ENCODE peak calls at places on chromosome 19, in eight cellular contexts. A is psoas muscle, K is ovary, G is heart left ventricle, I is lung, Z is tibial artery, R is stomach, E is Peyer's patch. C is an unnamed sample.

GRCh38 chr19:16025108-16026101 is 50.9 kb upstream of the TPM4 start:
- DNase-seq in G (no peak), E (peak; percentile 70), A (no peak), K (no peak), R (peak; percentile 54), I (no peak), Z (no peak), C (no peak)

GRCh38 chr19:14102102-14102696 is 11.6 kb upstream of the SAMD1 start:
- DNase-seq in G (no peak), Z (no peak), I (no peak), K (no peak), R (no peak), E (no peak), A (no peak), C (no peak)

GRCh38 chr19:51018745-51019543 is 565 bp downstream of the KLK10 start:
- DNase-seq in Z (no peak), G (no peak), A (no peak), R (peak; percentile 43), E (no peak), I (peak; percentile 57), K (peak; percentile 79), C (no peak)

GRCh38 chr19:14031719-14032480 is at the start of gene IL27RA:
- DNase-seq in I (peak; percentile 43), R (peak; percentile 64), Z (peak; percentile 51), K (peak; percentile 48), G (peak; percentile 75), E (peak; percentile 91), A (peak; percentile 77), C (peak; percentile 78)

GRCh38 chr19:44051654-44052402 is at the start of gene ZNF223:
- DNase-seq in K (peak; percentile 92), R (peak; percentile 95), A (peak; percentile 96), E (peak; percentile 97), Z (peak; percentile 96), G (peak; percentile 97), I (peak; percentile 96), C (peak; percentile 98)

GRCh38 chr19:16326401-16327130 is 1.9 kb downstream of the KLF2 start:
- DNase-seq in E (peak; percentile 69), I (peak; percentile 29), G (peak; percentile 44), A (peak; percentile 66), Z (no peak), K (peak; percentile 62), R (no peak), C (no peak)

GRCh38 chr19:1410136-1410786 is 2.9 kb downstream of the DAZAP1 start:
- DNase-seq in E (no peak), G (no peak), K (no peak), A (no peak), R (no peak), I (no peak), Z (no peak), C (no peak)

GRCh38 chr19:39795001-39795400 is 16.3 kb downstream of the LEUTX start:
- DNase-seq in A (no peak), R (no peak), G (no peak), Z (no peak), E (peak; percentile 52), I (no peak), K (no peak), C (no peak)

GRCh38 chr19:23273022-23273593 is 22.9 kb upstream of the ZNF724 start:
- DNase-seq in I (no peak), G (peak; percentile 12), Z (peak; percentile 45), R (no peak), A (peak; percentile 47), K (no peak), E (peak; percentile 49), C (peak; percentile 50)

GRCh38 chr19:40744554-40745401 is 5.5 kb downstream of the ACTMAP start:
- DNase-seq in A (no peak), K (no peak), G (no peak), R (no peak), I (peak; percentile 77), Z (no peak), E (no peak), C (no peak)

GRCh38 chr19:50896591-50897190 is 14.5 kb downstream of the KLK4 start:
- DNase-seq in G (no peak), E (peak; percentile 86), Z (no peak), A (no peak), K (no peak), I (no peak), R (no peak), C (no peak)

GRCh38 chr19:13104848-13105646 is 2.4 kb upstream of the LYL1 start:
- DNase-seq in E (peak; percentile 79), Z (no peak), A (no peak), G (no peak), I (no peak), R (no peak), K (peak; percentile 36), C (no peak)

GRCh38 chr19:5837768-5838364 is 1.6 kb downstream of the FUT6 start:
- DNase-seq in K (no peak), A (no peak), E (no peak), I (no peak), G (no peak), Z (no peak), R (no peak), C (no peak)
- H3K36me3 ChIP-seq in K (no peaks in the 10 kb centered on the region), A (no peaks in the 10 kb centered on the region), E (no peaks in the 10 kb centered on the region), I (no peaks in the 10 kb centered on the region), G (no peaks in the 10 kb centered on the region), Z (no peaks in the 10 kb centered on the region), R (no peaks in the 10 kb centered on the region), C (no peaks in the 10 kb centered on the region)

GRCh38 chr19:2764945-2765344 is 18.1 kb downstream of the SGTA start:
- DNase-seq in G (no peak), E (no peak), R (no peak), A (no peak), I (no peak), K (no peak), Z (no peak), C (no peak)

GRCh38 chr19:2761309-2761677 is 21.5 kb upstream of the SLC39A3 start:
- DNase-seq in Z (no peak), A (no peak), E (no peak), K (no peak), G (no peak), I (no peak), R (no peak), C (no peak)

GRCh38 chr19:2761876-2762782 is 20.9 kb downstream of the SGTA start:
- DNase-seq in Z (no peak), I (no peak), A (no peak), E (no peak), R (no peak), K (peak; percentile 16), G (no peak), C (no peak)

GRCh38 chr19:2763687-2764086 is 19.4 kb downstream of the SGTA start:
- DNase-seq in A (no peak), I (no peak), R (no peak), G (no peak), E (no peak), K (no peak), Z (no peak), C (no peak)

DNA sequence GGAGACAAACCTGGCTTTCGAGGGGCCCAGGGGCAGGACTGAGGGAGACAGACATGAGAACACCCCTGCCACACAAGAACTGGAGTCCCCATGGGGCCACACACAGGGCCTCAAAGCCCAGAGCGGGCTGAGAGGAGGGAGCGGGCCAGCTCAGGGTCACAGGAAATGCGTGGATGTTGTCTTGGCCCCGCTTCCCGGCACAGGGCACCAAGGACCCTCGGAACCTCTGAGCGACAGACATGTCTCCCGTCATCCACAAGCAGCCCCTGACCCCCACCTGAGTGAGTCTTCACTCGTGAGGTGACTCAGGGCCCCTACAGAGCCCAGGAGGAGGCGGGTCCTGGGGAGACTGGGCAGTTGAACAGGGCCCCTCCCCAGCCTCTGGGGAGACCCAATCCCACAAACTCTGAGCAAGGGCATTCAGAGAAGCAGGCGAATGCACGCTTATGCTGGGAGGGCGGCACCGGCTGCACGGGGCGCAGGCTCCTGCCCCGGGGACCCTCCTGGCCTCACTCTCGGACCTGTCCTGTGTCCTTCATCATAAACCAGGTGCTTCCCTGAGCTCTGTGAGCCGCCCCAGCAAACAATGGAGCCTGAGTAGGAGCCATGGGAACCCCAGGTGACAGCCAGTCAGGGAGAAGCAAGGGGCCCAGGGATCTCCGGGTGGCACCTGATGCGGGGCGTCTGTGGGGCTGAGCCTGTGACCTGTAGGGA is 20.1 kb downstream of the SGTA start:
- DNase-seq in Z (no peak), R (no peak), E (no peak), A (no peak), G (no peak), I (no peak), K (no peak), C (no peak)
- H3K36me3 ChIP-seq in Z (peaks cover 92% of the 10 kb centered on the region), R (peaks cover 100% of the 10 kb centered on the region), E (no peaks in the 10 kb centered on the region), A (peaks cover 7% of the 10 kb centered on the region), G (peaks cover 98% of the 10 kb centered on the region), I (peaks cover 7% of the 10 kb centered on the region), K (no peaks in the 10 kb centered on the region), C (no peaks in the 10 kb centered on the region)

GRCh38 chr19:47541507-47541906 is 26.6 kb upstream of the NAPA start:
- DNase-seq in Z (no peak), G (no peak), I (no peak), R (no peak), E (peak; percentile 55), A (no peak), K (no peak), C (no peak)
- H3K36me3 ChIP-seq in Z (no peaks in the 10 kb centered on the region), G (no peaks in the 10 kb centered on the region), I (no peaks in the 10 kb centered on the region), R (no peaks in the 10 kb centered on the region), E (no peaks in the 10 kb centered on the region), A (no peaks in the 10 kb centered on the region), K (no peaks in the 10 kb centered on the region), C (no peaks in the 10 kb centered on the region)

GRCh38 chr19:33384983-33385382 is 11.5 kb downstream of the CEBPG start:
- DNase-seq in A (no peak), E (peak; percentile 29), Z (no peak), G (no peak), I (no peak), K (no peak), R (no peak), C (no peak)

GRCh38 chr19:33379151-33379829 is 5.8 kb downstream of the CEBPG start:
- DNase-seq in I (no peak), A (no peak), G (no peak), Z (no peak), R (no peak), K (no peak), E (peak; percentile 18), C (no peak)

GRCh38 chr19:33383722-33384292 is 10.3 kb downstream of the CEBPG start:
- DNase-seq in R (no peak), I (no peak), Z (no peak), E (peak; percentile 32), G (no peak), K (no peak), A (no peak), C (no peak)

GRCh38 chr19:33381101-33381500 is 7.6 kb downstream of the CEBPG start:
- DNase-seq in K (no peak), E (no peak), Z (no peak), G (no peak), R (no peak), I (no peak), A (no peak), C (no peak)

GRCh38 chr19:33382006-33382405 is 8.5 kb downstream of the CEBPG start:
- DNase-seq in E (peak; percentile 21), G (no peak), R (no peak), A (no peak), K (no peak), I (no peak), Z (no peak), C (no peak)
- H3K36me3 ChIP-seq in E (no peaks in the 10 kb centered on the region), G (peaks cover 27% of the 10 kb centered on the region), R (peaks cover 33% of the 10 kb centered on the region), A (no peaks in the 10 kb centered on the region), K (no peaks in the 10 kb centered on the region), I (peaks cover 8% of the 10 kb centered on the region), Z (peaks cover 16% of the 10 kb centered on the region), C (no peaks in the 10 kb centered on the region)

GRCh38 chr19:45848922-45849321 is 14.0 kb downstream of the SYMPK start:
- DNase-seq in Z (no peak), R (no peak), K (no peak), I (no peak), A (no peak), G (no peak), E (no peak), C (no peak)
- H3K36me3 ChIP-seq in Z (peaks cover 95% of the 10 kb centered on the region), R (peaks cover 100% of the 10 kb centered on the region), K (no peaks in the 10 kb centered on the region), I (peaks cover 28% of the 10 kb centered on the region), A (peaks cover 3% of the 10 kb centered on the region), G (peaks cover 100% of the 10 kb centered on the region), E (no peaks in the 10 kb centered on the region), C (peaks cover 25% of the 10 kb centered on the region)

GRCh38 chr19:19043481-19043880 is 10.1 kb downstream of the ARMC6 start:
- DNase-seq in A (no peak), Z (no peak), E (no peak), R (no peak), I (no peak), K (no peak), G (no peak), C (no peak)
- H3K36me3 ChIP-seq in A (no peaks in the 10 kb centered on the region), Z (peaks cover 25% of the 10 kb centered on the region), E (no peaks in the 10 kb centered on the region), R (peaks cover 50% of the 10 kb centered on the region), I (peaks cover 6% of the 10 kb centered on the region), K (no peaks in the 10 kb centered on the region), G (peaks cover 54% of the 10 kb centered on the region), C (no peaks in the 10 kb centered on the region)

C was measured in colonic mucosa.